ENCODE peak calls at places on chromosomes 12 and 14, in six cellular contexts. E is tibial artery, Z is hepatocyte, T is glutamatergic neuron, F is SHP77 treated with DMSO at 0.1 percent for 48 hours, Y is NCI-H1105. A is an unnamed sample.

GRCh38 chr12:4274396-4274959 is 916 bp downstream of the CCND2 start:
- DNase-seq in E (no peak), Z (peak), T (no peak), F (no peak), Y (no peak), A (no peak)

GRCh38 chr14:51511265-51511664 is 140.4 kb upstream of the FRMD6 start:
- DNase-seq in E (no peak), Z (no peak), T (no peak), F (no peak), Y (no peak), A (no peak)

GRCh38 chr12:30847259-30847658 is 79.3 kb upstream of the TSPAN11 start:
- DNase-seq in E (no peak), Z (peak), T (no peak), F (peak), Y (peak), A (no peak)

GRCh38 chr12:101863971-101864370 is 13.4 kb upstream of the DRAM1 start:
- DNase-seq in E (no peak), Z (no peak), T (no peak), F (no peak), Y (no peak), A (no peak)

GRCh38 chr12:28998662-28999120 is 150.4 kb upstream of the FAR2 start:
- DNase-seq in E (no peak), Z (peak), T (no peak), F (no peak), Y (no peak), A (no peak)

GRCh38 chr14:23450376-23450775 is 14.9 kb upstream of the MYH7 start:
- DNase-seq in E (no peak), Z (no peak), T (no peak), F (no peak), Y (no peak), A (no peak)

GRCh38 chr12:5537771-5538170 is 105.9 kb downstream of the NTF3 start:
- DNase-seq in E (no peak), Z (no peak), T (no peak), F (no peak), Y (no peak), A (no peak)

GRCh38 chr12:123268850-123269249 is 2.8 kb downstream of the CDK2AP1 start:
- DNase-seq in E (no peak), Z (no peak), T (no peak), F (no peak), Y (no peak), A (no peak)

GRCh38 chr12:48995061-48995879 is 3.9 kb downstream of the DDN start:
- DNase-seq in E (peak), Z (peak), T (peak), F (peak), Y (peak), A (peak)

GRCh38 chr14:105890474-105891220 is 364.3 kb downstream of the TMEM121 start:
- DNase-seq in E (peak), Z (no peak), T (no peak), F (no peak), Y (no peak), A (peak)

GRCh38 chr12:68374315-68374982 is 42.3 kb upstream of the MDM1 start:
- DNase-seq in E (no peak), Z (no peak), T (no peak), F (no peak), Y (no peak), A (peak)

GRCh38 chr14:23359722-23360447 is 5.1 kb downstream of the EFS start:
- DNase-seq in E (no peak), Z (no peak), T (no peak), F (no peak), Y (no peak), A (no peak)

GRCh38 chr12:12323606-12324005 is 26.4 kb downstream of the MANSC1 start:
- DNase-seq in E (no peak), Z (no peak), T (no peak), F (no peak), Y (no peak), A (no peak)

GRCh38 chr14:100155049-100155621 is 4.3 kb downstream of the DEGS2 start:
- DNase-seq in E (no peak), Z (peak), T (peak), F (peak), Y (peak), A (peak)